ENCODE peak calls at places on chromosomes 13 and 19, in five cellular contexts. One of them, this sample, is unnamed.

GRCh38 chr13:27117947-27118346 is 53.7 kb downstream of the USP12 start:
- DNase-seq in OCI-LY7: no peak
- DNase-seq in H9: no peak
- DNase-seq in cardiac fibroblast: no peak
- DNase-seq in thyroid gland: no peak
- DNase-seq in this sample: no peak

GRCh38 chr13:75226092-75226491 is 255.9 kb downstream of the TBC1D4 start:
- DNase-seq in OCI-LY7: no peak
- DNase-seq in H9: peak
- DNase-seq in cardiac fibroblast: no peak
- DNase-seq in thyroid gland: peak
- DNase-seq in this sample: no peak

GRCh38 chr13:51437550-51438127 is 15.2 kb downstream of the INTS6 start:
- DNase-seq in OCI-LY7: no peak
- DNase-seq in H9: no peak
- DNase-seq in cardiac fibroblast: no peak
- DNase-seq in thyroid gland: no peak
- DNase-seq in this sample: no peak

GRCh38 chr13:43963726-43964125 is 84.0 kb downstream of the LACC1 start:
- DNase-seq in OCI-LY7: peak
- DNase-seq in H9: peak
- DNase-seq in cardiac fibroblast: no peak
- DNase-seq in thyroid gland: no peak
- DNase-seq in this sample: no peak

GRCh38 chr13:51803422-51804294 is at the start of gene DHRS12:
- DNase-seq in OCI-LY7: peak
- DNase-seq in H9: peak
- DNase-seq in cardiac fibroblast: peak
- DNase-seq in thyroid gland: peak
- DNase-seq in this sample: peak

GRCh38 chr19:29658221-29658991 is 6.9 kb upstream of the PLEKHF1 start:
- DNase-seq in OCI-LY7: no peak
- DNase-seq in H9: no peak
- DNase-seq in cardiac fibroblast: no peak
- DNase-seq in thyroid gland: no peak
- DNase-seq in this sample: no peak

GRCh38 chr13:68588623-68589022 is 1358.5 kb upstream of the PCDH9 start:
- DNase-seq in OCI-LY7: peak
- DNase-seq in H9: no peak
- DNase-seq in cardiac fibroblast: no peak
- DNase-seq in thyroid gland: no peak
- DNase-seq in this sample: no peak

GRCh38 chr13:32432856-32433255 is 4.9 kb upstream of the N4BP2L1 start:
- DNase-seq in OCI-LY7: no peak
- DNase-seq in H9: no peak
- DNase-seq in cardiac fibroblast: no peak
- DNase-seq in thyroid gland: no peak
- DNase-seq in this sample: no peak

GRCh38 chr19:38277969-38278680 is 13.8 kb downstream of the SPINT2 start:
- DNase-seq in OCI-LY7: no peak
- DNase-seq in H9: no peak
- DNase-seq in cardiac fibroblast: peak
- DNase-seq in thyroid gland: peak
- DNase-seq in this sample: no peak

GRCh38 chr19:43502419-43502976 is 2.0 kb downstream of the PHLDB3 start:
- DNase-seq in OCI-LY7: no peak
- DNase-seq in H9: no peak
- DNase-seq in cardiac fibroblast: no peak
- DNase-seq in thyroid gland: no peak
- DNase-seq in this sample: no peak

GRCh38 chr19:50906217-50906616 is 5.0 kb downstream of the KLK4 start:
- DNase-seq in OCI-LY7: peak
- DNase-seq in H9: peak
- DNase-seq in cardiac fibroblast: no peak
- DNase-seq in thyroid gland: peak
- DNase-seq in this sample: no peak

GRCh38 chr19:1409204-1410005 is 2.0 kb downstream of the DAZAP1 start:
- DNase-seq in OCI-LY7: no peak
- DNase-seq in H9: no peak
- DNase-seq in cardiac fibroblast: no peak
- DNase-seq in thyroid gland: no peak
- DNase-seq in this sample: no peak

GRCh38 chr19:6570754-6571153 is 20.2 kb downstream of the CD70 start:
- DNase-seq in OCI-LY7: no peak
- DNase-seq in H9: no peak
- DNase-seq in cardiac fibroblast: no peak
- DNase-seq in thyroid gland: no peak
- DNase-seq in this sample: no peak

GRCh38 chr13:31093145-31093885 is 68.4 kb downstream of the HSPH1 start:
- DNase-seq in OCI-LY7: no peak
- DNase-seq in H9: no peak
- DNase-seq in cardiac fibroblast: no peak
- DNase-seq in thyroid gland: no peak
- DNase-seq in this sample: no peak

GRCh38 chr13:70960841-70961443 is 852.7 kb upstream of the KLHL1 start:
- DNase-seq in OCI-LY7: peak
- DNase-seq in H9: no peak
- DNase-seq in cardiac fibroblast: peak
- DNase-seq in thyroid gland: no peak
- DNase-seq in this sample: peak

GRCh38 chr13:113088691-113089020 is 16.9 kb upstream of the F7 start:
- DNase-seq in OCI-LY7: no peak
- DNase-seq in H9: no peak
- DNase-seq in cardiac fibroblast: no peak
- DNase-seq in thyroid gland: no peak
- DNase-seq in this sample: no peak

GRCh38 chr19:42246143-42246868 is 3.9 kb upstream of the GSK3A start:
- DNase-seq in OCI-LY7: no peak
- DNase-seq in H9: peak
- DNase-seq in cardiac fibroblast: peak
- DNase-seq in thyroid gland: peak
- DNase-seq in this sample: peak

GRCh38 chr13:27617801-27618411 is 2.4 kb downstream of the LNX2 start:
- DNase-seq in OCI-LY7: no peak
- DNase-seq in H9: no peak
- DNase-seq in cardiac fibroblast: no peak
- DNase-seq in thyroid gland: no peak
- DNase-seq in this sample: no peak

GRCh38 chr13:91313103-91313502 is 34.4 kb upstream of the MIR17HG start:
- DNase-seq in OCI-LY7: peak
- DNase-seq in H9: no peak
- DNase-seq in cardiac fibroblast: peak
- DNase-seq in thyroid gland: no peak
- DNase-seq in this sample: peak

GRCh38 chr13:55816976-55817601 is 1323.6 kb upstream of the PRR20A start:
- DNase-seq in OCI-LY7: no peak
- DNase-seq in H9: no peak
- DNase-seq in cardiac fibroblast: no peak
- DNase-seq in thyroid gland: no peak
- DNase-seq in this sample: no peak

GRCh38 chr13:20528451-20528850 is 2.8 kb upstream of the CRYL1 start:
- DNase-seq in OCI-LY7: no peak
- DNase-seq in H9: no peak
- DNase-seq in cardiac fibroblast: no peak
- DNase-seq in thyroid gland: no peak
- DNase-seq in this sample: no peak

GRCh38 chr19:15025237-15025636 is 24.0 kb upstream of the CASP14 start:
- DNase-seq in OCI-LY7: peak
- DNase-seq in H9: no peak
- DNase-seq in cardiac fibroblast: peak
- DNase-seq in thyroid gland: no peak
- DNase-seq in this sample: no peak

GRCh38 chr13:20711301-20712044 is 8.0 kb downstream of the IL17D start:
- DNase-seq in OCI-LY7: no peak
- DNase-seq in H9: peak
- DNase-seq in cardiac fibroblast: peak
- DNase-seq in thyroid gland: no peak
- DNase-seq in this sample: no peak

GRCh38 chr19:28727133-28727834 is 485.7 kb downstream of the UQCRFS1 start:
- DNase-seq in OCI-LY7: no peak
- DNase-seq in H9: peak
- DNase-seq in cardiac fibroblast: peak
- DNase-seq in thyroid gland: peak
- DNase-seq in this sample: no peak

GRCh38 chr19:32691952-32692726 is 518 bp downstream of the NUDT19 start:
- DNase-seq in OCI-LY7: peak
- DNase-seq in H9: peak
- DNase-seq in cardiac fibroblast: peak
- DNase-seq in thyroid gland: peak
- DNase-seq in this sample: peak

GRCh38 chr13:95902736-95903135 is 150.5 kb downstream of the UGGT2 start:
- DNase-seq in OCI-LY7: no peak
- DNase-seq in H9: no peak
- DNase-seq in cardiac fibroblast: peak
- DNase-seq in thyroid gland: no peak
- DNase-seq in this sample: no peak

GRCh38 chr19:10979950-10980349 is 19.1 kb downstream of the SMARCA4 start:
- DNase-seq in OCI-LY7: peak
- DNase-seq in H9: no peak
- DNase-seq in cardiac fibroblast: no peak
- DNase-seq in thyroid gland: no peak
- DNase-seq in this sample: no peak

GRCh38 chr13:111531505-111531904 is 211.1 kb downstream of the TEX29 start:
- DNase-seq in OCI-LY7: no peak
- DNase-seq in H9: no peak
- DNase-seq in cardiac fibroblast: peak
- DNase-seq in thyroid gland: no peak
- DNase-seq in this sample: no peak

GRCh38 chr19:39093761-39094160 is 9.6 kb downstream of the ACP7 start:
- DNase-seq in OCI-LY7: no peak
- DNase-seq in H9: no peak
- DNase-seq in cardiac fibroblast: peak
- DNase-seq in thyroid gland: no peak
- DNase-seq in this sample: peak

GRCh38 chr13:110264685-110265275 is 42.2 kb downstream of the COL4A1 start:
- DNase-seq in OCI-LY7: no peak
- DNase-seq in H9: no peak
- DNase-seq in cardiac fibroblast: no peak
- DNase-seq in thyroid gland: no peak
- DNase-seq in this sample: no peak

GRCh38 chr13:31951215-31951678 is 80.3 kb upstream of the FRY start:
- DNase-seq in OCI-LY7: no peak
- DNase-seq in H9: no peak
- DNase-seq in cardiac fibroblast: peak
- DNase-seq in thyroid gland: peak
- DNase-seq in this sample: no peak

GRCh38 chr13:26280295-26280694 is 26.4 kb downstream of the CDK8 start:
- DNase-seq in OCI-LY7: no peak
- DNase-seq in H9: no peak
- DNase-seq in cardiac fibroblast: peak
- DNase-seq in thyroid gland: no peak
- DNase-seq in this sample: peak

GRCh38 chr13:30846311-30846710 is 59.8 kb upstream of the MEDAG start:
- DNase-seq in OCI-LY7: no peak
- DNase-seq in H9: no peak
- DNase-seq in cardiac fibroblast: peak
- DNase-seq in thyroid gland: no peak
- DNase-seq in this sample: peak

GRCh38 chr19:5053661-5054060 is 84.7 kb downstream of the KDM4B start:
- DNase-seq in OCI-LY7: no peak
- DNase-seq in H9: no peak
- DNase-seq in cardiac fibroblast: no peak
- DNase-seq in thyroid gland: peak
- DNase-seq in this sample: no peak

GRCh38 chr19:35856001-35856400 is 710 bp upstream of the KIRREL2 start:
- DNase-seq in OCI-LY7: no peak
- DNase-seq in H9: peak
- DNase-seq in cardiac fibroblast: no peak
- DNase-seq in thyroid gland: no peak
- DNase-seq in this sample: no peak

DNA sequence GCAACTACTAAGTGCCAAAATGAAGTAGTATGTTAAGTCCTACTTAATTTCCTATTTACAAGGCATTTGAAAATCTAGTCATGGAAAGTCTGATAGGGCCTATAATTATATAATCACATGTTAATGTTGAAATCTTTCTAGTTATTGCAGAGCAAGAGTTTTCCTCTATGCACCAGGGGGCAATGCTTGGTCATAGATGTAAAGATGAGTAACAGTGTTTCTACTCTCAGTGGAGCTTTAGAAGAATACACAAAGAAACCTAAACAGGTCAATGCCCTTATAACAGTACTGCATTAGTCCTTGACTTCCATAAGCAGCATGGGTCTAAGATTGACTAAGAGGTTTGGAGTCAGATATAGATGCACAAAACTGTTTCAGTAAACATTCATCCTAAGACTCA is 218.7 kb downstream of the KCTD12 start:
- DNase-seq in OCI-LY7: no peak
- DNase-seq in H9: no peak
- DNase-seq in cardiac fibroblast: peak
- DNase-seq in thyroid gland: no peak
- DNase-seq in this sample: peak
- TF ChIP-seq CTCF in OCI-LY7: no peak
- TF ChIP-seq CTCF in H9: no peak
- TF ChIP-seq CTCF in cardiac fibroblast: peak
- TF ChIP-seq CTCF in thyroid gland: no peak
- TF ChIP-seq CTCF in this sample: peak

GRCh38 chr19:33777351-33777750 is 19.3 kb upstream of the KCTD15 start:
- DNase-seq in OCI-LY7: no peak
- DNase-seq in H9: no peak
- DNase-seq in cardiac fibroblast: no peak
- DNase-seq in thyroid gland: no peak
- DNase-seq in this sample: no peak

GRCh38 chr19:33775731-33776487 is 20.8 kb upstream of the KCTD15 start:
- DNase-seq in OCI-LY7: no peak
- DNase-seq in H9: no peak
- DNase-seq in cardiac fibroblast: no peak
- DNase-seq in thyroid gland: no peak
- DNase-seq in this sample: no peak

GRCh38 chr19:33778089-33778791 is 18.4 kb upstream of the KCTD15 start:
- DNase-seq in OCI-LY7: peak
- DNase-seq in H9: peak
- DNase-seq in cardiac fibroblast: peak
- DNase-seq in thyroid gland: peak
- DNase-seq in this sample: peak

GRCh38 chr19:33779849-33780248 is 16.8 kb upstream of the KCTD15 start:
- DNase-seq in OCI-LY7: no peak
- DNase-seq in H9: no peak
- DNase-seq in cardiac fibroblast: no peak
- DNase-seq in thyroid gland: no peak
- DNase-seq in this sample: no peak

GRCh38 chr19:33777753-33778088 is 18.9 kb upstream of the KCTD15 start:
- DNase-seq in OCI-LY7: no peak
- DNase-seq in H9: no peak
- DNase-seq in cardiac fibroblast: no peak
- DNase-seq in thyroid gland: no peak
- DNase-seq in this sample: no peak
- TF ChIP-seq CTCF in OCI-LY7: no peak
- TF ChIP-seq CTCF in H9: no peak
- TF ChIP-seq CTCF in cardiac fibroblast: no peak
- TF ChIP-seq CTCF in thyroid gland: no peak
- TF ChIP-seq CTCF in this sample: no peak

GRCh38 chr13:40362502-40362901 is 303.9 kb downstream of the FOXO1 start:
- DNase-seq in OCI-LY7: no peak
- DNase-seq in H9: no peak
- DNase-seq in cardiac fibroblast: peak
- DNase-seq in thyroid gland: no peak
- DNase-seq in this sample: no peak
- TF ChIP-seq CTCF in OCI-LY7: no peak
- TF ChIP-seq CTCF in H9: no peak
- TF ChIP-seq CTCF in cardiac fibroblast: no peak
- TF ChIP-seq CTCF in thyroid gland: no peak
- TF ChIP-seq CTCF in this sample: no peak

GRCh38 chr13:40169476-40169875 is 497.0 kb downstream of the FOXO1 start:
- DNase-seq in OCI-LY7: no peak
- DNase-seq in H9: no peak
- DNase-seq in cardiac fibroblast: no peak
- DNase-seq in thyroid gland: no peak
- DNase-seq in this sample: no peak
- TF ChIP-seq CTCF in OCI-LY7: no peak
- TF ChIP-seq CTCF in H9: no peak
- TF ChIP-seq CTCF in cardiac fibroblast: no peak
- TF ChIP-seq CTCF in thyroid gland: no peak
- TF ChIP-seq CTCF in this sample: no peak

This sample was measured in astrocyte of the spinal cord.